ENCODE peak calls at places on chromosomes 3 and 15, in five cellular contexts. I is left ventricle myocardium superior; C is stomach; P is astrocyte of the spinal cord; A is CD4-positive, CD25-positive, alpha-beta regulatory T cell. R is an unnamed sample.
A peak's percentile ranks its signal among the peaks of the same experiment; 100 is the strongest.

GRCh38 chr15:96421211-96421610 is 90.7 kb downstream of the NR2F2 start:
- DNase-seq in P (no peak), A (no peak), I (no peak), C (peak; percentile 38), R (no peak)

GRCh38 chr3:62587169-62587568 is 213.8 kb upstream of the FEZF2 start:
- DNase-seq in P (no peak), A (no peak), I (no peak), C (no peak), R (no peak)

GRCh38 chr3:112089956-112090898 is 4.0 kb downstream of the C3orf52 start:
- DNase-seq in C (no peak), A (no peak), I (no peak), P (no peak), R (peak; percentile 83)

GRCh38 chr15:66928784-66929183 is 136.6 kb upstream of the SMAD3 start:
- DNase-seq in A (no peak), C (no peak), P (no peak), I (no peak), R (no peak)

GRCh38 chr3:130480736-130481135 is 36.2 kb upstream of the COL6A6 start:
- DNase-seq in C (no peak), I (peak; percentile 21), P (peak; percentile 42), A (no peak), R (no peak)

GRCh38 chr15:42137461-42138261 is 18.8 kb downstream of the PLA2G4F start:
- DNase-seq in A (no peak), I (no peak), C (peak; percentile 25), P (peak; percentile 57), R (peak; percentile 47)

GRCh38 chr3:15404767-15405166 is 22.6 kb downstream of the METTL6 start:
- DNase-seq in P (no peak), A (no peak), I (no peak), C (no peak), R (no peak)

GRCh38 chr3:141877911-141878310 is 1.5 kb downstream of the ATP1B3 start:
- DNase-seq in C (no peak), I (no peak), A (no peak), P (peak; percentile 45), R (peak; percentile 20)

GRCh38 chr15:43939070-43939469 is 112.3 kb downstream of the WDR76 start:
- DNase-seq in I (no peak), C (no peak), P (peak; percentile 22), A (no peak), R (peak; percentile 13)

GRCh38 chr15:98648654-98649537 is 557 bp downstream of the IGF1R start:
- DNase-seq in C (peak; percentile 53), P (peak; percentile 58), A (peak; percentile 6), I (peak; percentile 76), R (peak; percentile 30)

GRCh38 chr3:14636496-14637087 is 15.0 kb upstream of the CCDC174 start:
- DNase-seq in I (no peak), P (no peak), A (no peak), C (no peak), R (no peak)

GRCh38 chr3:179512398-179512797 is 50.3 kb upstream of the ACTL6A start:
- DNase-seq in C (no peak), A (no peak), P (no peak), I (no peak), R (no peak)

GRCh38 chr3:49122886-49123545 is 2.4 kb upstream of the USP19 start:
- DNase-seq in A (no peak), P (no peak), I (no peak), C (no peak), R (no peak)